ENCODE peak calls at places on chromosome 5, in four cellular contexts. One of them, this sample, is unnamed.

GRCh38 chr5:164553851-164554250 is 1048.4 kb downstream of the MAT2B start:
- DNase-seq in HFF-Myc: no peak
- DNase-seq in cardiac fibroblast: no peak
- DNase-seq in brain microvascular endothelial cell: no peak
- DNase-seq in this sample: no peak

GRCh38 chr5:33310471-33310870 is 130.3 kb upstream of the TARS1 start:
- DNase-seq in HFF-Myc: no peak
- DNase-seq in cardiac fibroblast: peak
- DNase-seq in brain microvascular endothelial cell: no peak
- DNase-seq in this sample: no peak

GRCh38 chr5:119453045-119453383 is 717 bp downstream of the HSD17B4 start:
- DNase-seq in cardiac fibroblast: peak
- DNase-seq in HFF-Myc: no peak
- DNase-seq in brain microvascular endothelial cell: peak
- DNase-seq in this sample: no peak

GRCh38 chr5:96961053-96961452 is 25.2 kb downstream of the LNPEP start:
- DNase-seq in HFF-Myc: no peak
- DNase-seq in cardiac fibroblast: no peak
- DNase-seq in brain microvascular endothelial cell: no peak
- DNase-seq in this sample: peak

GRCh38 chr5:32712463-32713395 is 1.6 kb downstream of the NPR3 start:
- DNase-seq in cardiac fibroblast: no peak
- DNase-seq in brain microvascular endothelial cell: no peak
- DNase-seq in HFF-Myc: no peak
- DNase-seq in this sample: no peak

GRCh38 chr5:125043781-125044391 is 297.4 kb upstream of the ZNF608 start:
- DNase-seq in brain microvascular endothelial cell: peak
- DNase-seq in HFF-Myc: peak
- DNase-seq in cardiac fibroblast: peak
- DNase-seq in this sample: no peak

GRCh38 chr5:74310386-74310785 is 330.1 kb downstream of the ENC1 start:
- DNase-seq in cardiac fibroblast: no peak
- DNase-seq in brain microvascular endothelial cell: no peak
- DNase-seq in HFF-Myc: no peak
- DNase-seq in this sample: no peak

GRCh38 chr5:126028336-126028735 is 394.9 kb upstream of the GRAMD2B start:
- DNase-seq in cardiac fibroblast: peak
- DNase-seq in brain microvascular endothelial cell: no peak
- DNase-seq in HFF-Myc: no peak
- DNase-seq in this sample: no peak

GRCh38 chr5:137051165-137051564 is 448.0 kb downstream of the SPOCK1 start:
- DNase-seq in brain microvascular endothelial cell: no peak
- DNase-seq in HFF-Myc: no peak
- DNase-seq in cardiac fibroblast: peak
- DNase-seq in this sample: no peak

GRCh38 chr5:109374625-109375024 is 35.1 kb downstream of the PJA2 start:
- DNase-seq in cardiac fibroblast: peak
- DNase-seq in brain microvascular endothelial cell: no peak
- DNase-seq in HFF-Myc: no peak
- DNase-seq in this sample: no peak

GRCh38 chr5:34415559-34416198 is 240.4 kb upstream of the RAI14 start:
- DNase-seq in HFF-Myc: no peak
- DNase-seq in brain microvascular endothelial cell: peak
- DNase-seq in cardiac fibroblast: no peak
- DNase-seq in this sample: peak

DNA sequence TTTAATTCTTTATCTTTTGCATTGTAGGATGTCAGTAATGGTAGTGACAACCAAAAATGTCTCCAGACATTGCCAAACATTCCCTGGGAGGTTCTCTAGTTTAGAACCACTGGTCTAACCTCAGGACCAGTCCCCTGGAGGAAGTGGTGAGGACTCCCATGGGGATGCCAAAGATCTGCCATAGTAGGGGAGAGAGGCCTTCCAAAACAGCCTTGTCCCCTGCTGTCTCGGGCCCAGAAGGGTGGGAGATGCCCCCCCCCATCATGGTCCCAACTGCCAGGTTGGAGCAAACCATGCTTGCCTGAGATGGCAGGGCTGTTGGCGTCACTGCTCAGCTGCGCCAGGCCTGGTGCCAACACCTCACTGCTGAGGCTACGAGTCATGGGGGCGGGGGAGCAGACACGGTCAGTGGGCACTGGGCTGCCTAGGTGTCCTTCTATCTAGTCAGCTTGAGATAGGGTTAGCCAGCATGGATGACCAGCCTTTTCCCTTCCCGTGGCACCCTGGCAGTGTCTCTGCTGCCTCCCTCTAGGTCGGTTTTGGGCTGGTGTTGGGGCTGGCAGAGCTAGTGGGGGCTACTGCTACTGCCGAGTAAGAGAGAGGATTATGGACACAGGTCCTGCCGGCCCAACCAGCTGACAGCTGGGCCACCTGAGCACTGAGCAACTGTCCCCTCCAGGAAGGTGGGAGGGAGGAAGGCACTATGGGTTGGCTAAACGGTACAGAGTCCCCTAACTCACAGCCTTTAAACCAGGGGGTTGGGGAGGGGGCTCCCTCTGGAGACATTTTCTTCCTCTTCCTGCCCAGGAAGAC is 8.3 kb upstream of the CXXC5 start:
- DNase-seq in brain microvascular endothelial cell: no peak
- DNase-seq in cardiac fibroblast: no peak
- DNase-seq in HFF-Myc: no peak
- DNase-seq in this sample: no peak
- H3K4me3 ChIP-seq in brain microvascular endothelial cell: no peak
- H3K4me3 ChIP-seq in cardiac fibroblast: no peak
- H3K4me3 ChIP-seq in HFF-Myc: no peak
- H3K4me3 ChIP-seq in this sample: no peak

DNA sequence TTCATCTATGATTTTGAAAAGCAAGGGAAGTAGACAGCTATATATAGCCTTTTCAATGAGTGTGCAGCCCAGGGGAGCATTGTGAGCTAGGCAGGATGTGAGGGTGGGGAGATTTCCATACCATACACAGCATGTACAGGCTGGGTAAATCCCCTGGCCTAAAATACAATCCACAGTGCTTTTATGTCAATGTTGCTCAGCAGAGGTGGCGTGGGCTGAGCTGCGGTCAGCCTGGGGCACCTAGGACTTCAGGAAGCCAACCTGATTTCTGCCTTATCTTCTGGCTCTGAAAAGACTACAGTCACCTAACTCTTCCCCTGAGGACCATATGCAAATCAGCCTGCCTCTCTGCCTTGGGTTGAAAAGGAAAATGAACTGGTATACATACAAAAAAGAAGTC is 6.3 kb upstream of the GARIN3 start:
- DNase-seq in HFF-Myc: no peak
- DNase-seq in cardiac fibroblast: no peak
- DNase-seq in brain microvascular endothelial cell: no peak
- DNase-seq in this sample: peak
- H3K4me3 ChIP-seq in HFF-Myc: no peak
- H3K4me3 ChIP-seq in cardiac fibroblast: no peak
- H3K4me3 ChIP-seq in brain microvascular endothelial cell: no peak
- H3K4me3 ChIP-seq in this sample: peak

DNA sequence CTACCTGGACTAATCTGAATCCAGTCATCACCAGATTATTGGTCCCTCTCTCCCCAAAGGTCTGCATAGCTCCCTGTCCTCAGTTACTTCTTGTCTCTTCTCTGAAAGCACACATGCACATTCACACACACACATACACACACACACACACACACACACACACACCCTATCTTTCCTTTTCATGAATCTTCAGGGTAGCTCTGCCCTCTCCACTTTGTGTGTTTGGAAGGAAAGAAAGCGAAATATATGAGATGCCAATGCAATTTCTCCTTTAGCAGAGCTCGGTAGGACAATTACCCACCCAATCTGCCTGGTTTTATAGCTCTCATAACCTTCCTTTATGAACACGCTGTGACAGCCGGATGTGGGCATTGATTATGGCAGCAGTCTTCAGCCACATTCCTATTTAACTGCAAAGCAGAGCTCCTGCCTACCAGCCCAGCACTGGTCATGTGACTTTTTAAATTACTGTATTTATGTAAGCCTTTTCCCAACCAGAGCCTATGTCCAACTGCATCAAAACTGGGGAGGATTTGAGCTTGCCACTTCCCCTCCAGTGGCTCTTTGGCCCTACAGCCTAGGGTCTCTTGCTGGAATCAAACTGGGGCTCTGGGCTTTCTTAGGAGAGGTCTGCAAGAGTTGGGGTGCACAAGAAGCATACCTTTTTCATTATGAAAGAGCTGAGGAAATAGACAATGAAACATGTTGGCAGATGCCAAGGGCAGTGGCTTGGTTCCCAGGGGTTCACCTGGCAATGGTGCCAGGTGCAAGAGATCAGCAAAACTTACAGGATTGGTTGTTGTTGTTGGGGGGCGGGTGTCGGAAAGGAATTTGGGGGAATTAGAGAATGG is 20.8 kb upstream of the MATR3 start:
- DNase-seq in HFF-Myc: no peak
- DNase-seq in brain microvascular endothelial cell: peak
- DNase-seq in cardiac fibroblast: peak
- DNase-seq in this sample: no peak
- H3K4me3 ChIP-seq in HFF-Myc: peak
- H3K4me3 ChIP-seq in brain microvascular endothelial cell: no peak
- H3K4me3 ChIP-seq in cardiac fibroblast: no peak
- H3K4me3 ChIP-seq in this sample: no peak

DNA sequence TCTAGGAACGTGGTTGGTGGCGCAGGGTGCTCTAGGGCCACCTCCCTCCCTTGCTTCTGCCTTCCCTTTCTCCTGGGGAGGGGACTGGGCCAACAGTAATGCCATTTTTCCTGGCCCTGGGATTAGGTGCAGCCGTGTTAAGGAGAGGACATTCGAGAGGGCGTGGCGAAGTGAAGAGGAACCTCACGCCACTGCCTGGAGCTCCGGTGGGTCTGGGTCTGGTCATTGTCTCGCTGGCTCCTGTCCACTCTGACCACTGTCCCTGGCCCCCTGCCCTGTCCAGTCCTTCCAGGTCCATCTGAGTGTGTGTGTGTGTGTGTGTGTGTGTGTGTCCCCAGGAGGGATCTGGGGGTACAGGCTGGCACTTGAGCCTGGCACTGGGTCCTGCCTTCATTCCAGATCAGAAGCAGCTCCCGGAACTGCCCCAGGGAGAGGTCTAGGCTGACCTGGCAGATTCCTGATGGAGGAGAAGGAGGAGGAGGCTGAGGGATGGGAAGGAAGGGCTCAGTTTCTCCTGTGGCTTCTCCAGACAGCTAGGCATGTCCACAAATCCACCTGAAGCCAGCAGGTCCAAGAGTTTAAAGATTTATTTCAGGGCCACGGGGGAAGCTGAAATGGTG is at the start of gene NDST1:
- DNase-seq in HFF-Myc: no peak
- DNase-seq in cardiac fibroblast: no peak
- DNase-seq in brain microvascular endothelial cell: no peak
- DNase-seq in this sample: no peak
- H3K4me3 ChIP-seq in HFF-Myc: no peak
- H3K4me3 ChIP-seq in cardiac fibroblast: no peak
- H3K4me3 ChIP-seq in brain microvascular endothelial cell: no peak
- H3K4me3 ChIP-seq in this sample: no peak

GRCh38 chr5:95638632-95639031 is 7.9 kb upstream of the RFESD start:
- DNase-seq in brain microvascular endothelial cell: no peak
- DNase-seq in HFF-Myc: no peak
- DNase-seq in cardiac fibroblast: no peak
- DNase-seq in this sample: no peak
- H3K4me3 ChIP-seq in brain microvascular endothelial cell: no peak
- H3K4me3 ChIP-seq in HFF-Myc: no peak
- H3K4me3 ChIP-seq in cardiac fibroblast: no peak
- H3K4me3 ChIP-seq in this sample: no peak

DNA sequence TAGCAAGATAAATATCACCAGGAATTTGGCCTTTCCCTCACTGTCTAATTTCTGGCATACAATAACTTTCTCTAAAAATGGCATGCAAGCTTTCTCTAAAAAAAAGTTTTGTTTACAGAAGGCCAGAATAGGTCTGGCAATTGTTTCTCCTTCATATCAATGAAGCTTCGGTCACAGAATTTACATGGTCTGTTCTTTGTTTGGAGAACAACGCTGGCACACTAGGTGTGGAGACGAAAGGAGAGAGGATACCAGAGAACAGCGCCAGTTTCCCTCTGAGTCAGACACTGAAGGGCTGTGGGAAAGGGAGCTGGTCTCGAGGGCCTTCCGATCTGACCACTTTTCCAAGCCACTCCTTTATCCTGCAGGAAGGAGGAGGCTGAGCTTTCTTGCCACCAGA is 60.1 kb upstream of the ITGA1 start:
- DNase-seq in cardiac fibroblast: peak
- DNase-seq in brain microvascular endothelial cell: peak
- DNase-seq in HFF-Myc: no peak
- DNase-seq in this sample: no peak
- H3K4me3 ChIP-seq in cardiac fibroblast: no peak
- H3K4me3 ChIP-seq in brain microvascular endothelial cell: no peak
- H3K4me3 ChIP-seq in HFF-Myc: no peak
- H3K4me3 ChIP-seq in this sample: no peak

DNA sequence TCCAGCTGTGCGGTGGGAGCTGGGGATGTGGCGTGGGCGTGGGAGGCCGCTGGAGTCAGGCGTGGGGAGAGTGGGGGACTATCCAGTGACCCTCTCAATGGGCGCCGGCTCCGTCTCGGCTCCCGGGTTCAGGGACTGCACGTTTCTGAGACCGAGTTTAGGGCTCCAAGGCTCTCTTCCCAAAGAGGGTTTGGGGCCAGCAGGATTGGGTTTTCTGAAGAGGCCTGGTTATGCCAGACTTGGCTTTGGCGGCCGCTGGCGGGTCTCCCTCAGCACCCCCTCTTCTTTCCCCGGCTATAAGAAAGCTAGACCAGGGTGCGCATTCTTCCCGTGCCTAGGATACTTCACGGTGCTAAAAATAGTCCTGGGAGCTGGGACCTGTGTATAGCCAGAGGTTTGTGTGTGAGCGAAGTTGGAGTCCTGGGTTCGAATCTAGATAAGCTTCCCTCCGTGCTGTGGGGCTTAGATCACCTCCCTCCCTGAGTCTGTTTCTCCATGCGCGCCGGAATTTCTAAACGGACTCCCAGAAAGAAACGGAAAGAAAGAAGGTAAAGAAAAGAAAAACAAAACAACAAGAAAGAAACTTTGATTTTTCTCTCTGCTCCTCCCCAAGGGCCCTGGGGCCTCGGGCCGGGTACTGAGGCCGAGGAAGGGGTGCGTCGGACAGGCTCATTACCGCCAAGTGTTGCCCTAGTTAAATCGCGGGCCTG is 5.0 kb downstream of the HAND1 start:
- DNase-seq in brain microvascular endothelial cell: no peak
- DNase-seq in HFF-Myc: no peak
- DNase-seq in cardiac fibroblast: no peak
- DNase-seq in this sample: no peak
- H3K4me3 ChIP-seq in brain microvascular endothelial cell: no peak
- H3K4me3 ChIP-seq in HFF-Myc: no peak
- H3K4me3 ChIP-seq in cardiac fibroblast: no peak
- H3K4me3 ChIP-seq in this sample: no peak

DNA sequence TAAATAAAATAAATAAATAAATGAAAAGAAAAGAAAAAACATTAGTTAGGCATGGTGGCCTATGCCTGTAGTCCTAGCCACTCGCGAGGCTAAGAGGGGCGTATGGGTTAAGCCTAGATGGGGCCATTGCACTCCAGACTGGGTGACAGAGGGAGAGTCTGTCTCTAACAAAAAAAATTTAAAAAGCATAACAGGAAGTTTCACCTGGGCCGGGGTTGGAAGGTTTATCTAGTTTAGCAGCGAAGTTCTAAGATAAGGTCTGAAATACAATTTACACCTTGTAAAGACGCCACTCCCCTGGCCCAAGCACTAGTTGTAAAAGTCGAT is 18.0 kb downstream of the ZMAT2 start:
- DNase-seq in HFF-Myc: no peak
- DNase-seq in cardiac fibroblast: no peak
- DNase-seq in brain microvascular endothelial cell: no peak
- DNase-seq in this sample: no peak
- H3K4me3 ChIP-seq in HFF-Myc: peak
- H3K4me3 ChIP-seq in cardiac fibroblast: peak
- H3K4me3 ChIP-seq in brain microvascular endothelial cell: peak
- H3K4me3 ChIP-seq in this sample: no peak

GRCh38 chr5:175443514-175444059 is 395 bp downstream of the DRD1 start:
- DNase-seq in cardiac fibroblast: no peak
- DNase-seq in HFF-Myc: no peak
- DNase-seq in brain microvascular endothelial cell: no peak
- DNase-seq in this sample: no peak
- H3K4me3 ChIP-seq in cardiac fibroblast: no peak
- H3K4me3 ChIP-seq in HFF-Myc: no peak
- H3K4me3 ChIP-seq in brain microvascular endothelial cell: no peak
- H3K4me3 ChIP-seq in this sample: no peak

This sample was measured in GM12864.